ENCODE peak calls at places on chromosome 6, in seven cellular contexts. T, P, I, Y, Z, L and C are unnamed samples.

GRCh38 chr6:52375780-52376556 is 14.0 kb downstream of the PAQR8 start:
- DNase-seq in L (peak; percentile 25), T (no peak), Z (no peak), I (no peak), P (no peak), Y (no peak), C (no peak)

GRCh38 chr6:45507156-45507555 is 129.4 kb upstream of the SUPT3H start:
- DNase-seq in T (no peak), P (no peak), L (no peak), I (no peak), Z (no peak), Y (no peak), C (no peak)

GRCh38 chr6:109300874-109301273 is 81.4 kb downstream of the CD164 start:
- DNase-seq in I (peak; percentile 77), L (no peak), T (no peak), P (peak; percentile 11), Z (no peak), Y (no peak), C (no peak)

GRCh38 chr6:2766767-2767314 is 1.6 kb downstream of the WRNIP1 start:
- DNase-seq in I (no peak), Y (no peak), L (no peak), T (no peak), Z (no peak), P (peak; percentile 24), C (no peak)

GRCh38 chr6:147802400-147802799 is 293.9 kb downstream of the SAMD5 start:
- DNase-seq in T (no peak), Y (no peak), I (no peak), L (no peak), Z (no peak), P (no peak), C (no peak)

GRCh38 chr6:24929255-24929654 is 6.5 kb downstream of the RIPOR2 start:
- DNase-seq in T (no peak), Z (no peak), L (no peak), I (no peak), P (no peak), Y (no peak), C (no peak)

GRCh38 chr6:159969921-159970320 is 1.0 kb downstream of the IGF2R start:
- DNase-seq in L (peak; percentile 39), P (peak; percentile 60), Z (peak; percentile 82), I (peak; percentile 56), Y (peak; percentile 45), T (no peak), C (peak; percentile 83)

GRCh38 chr6:139364302-139364981 is 10.0 kb downstream of the CITED2 start:
- DNase-seq in Y (no peak), T (no peak), Z (no peak), L (no peak), P (peak; percentile 72), I (peak; percentile 47), C (peak; percentile 59)

GRCh38 chr6:155311076-155311475 is 3.2 kb downstream of the TFB1M start:
- DNase-seq in T (no peak), P (no peak), I (peak; percentile 81), Z (no peak), Y (no peak), L (no peak), C (no peak)

GRCh38 chr6:37061157-37061804 is 55.8 kb downstream of the FGD2 start:
- DNase-seq in T (no peak), L (no peak), I (no peak), Y (no peak), Z (no peak), P (no peak), C (no peak)

GRCh38 chr6:87293526-87293925 is 28.9 kb upstream of the SMIM8 start:
- DNase-seq in Y (no peak), Z (no peak), L (no peak), T (no peak), P (no peak), I (no peak), C (no peak)

GRCh38 chr6:2542858-2543218 is 207.9 kb downstream of the MYLK4 start:
- DNase-seq in I (no peak), L (peak; percentile 83), Z (no peak), T (no peak), P (no peak), Y (no peak), C (peak; percentile 77)

GRCh38 chr6:126107475-126108121 is 121.3 kb downstream of the TRMT11 start:
- DNase-seq in Z (no peak), I (no peak), P (no peak), L (no peak), Y (no peak), T (no peak), C (no peak)

GRCh38 chr6:119234457-119234856 is 115.1 kb downstream of the MAN1A1 start:
- DNase-seq in Z (no peak), P (no peak), T (no peak), I (no peak), Y (no peak), L (no peak), C (no peak)

GRCh38 chr6:110530671-110531070 is 54.3 kb upstream of the SLC22A16 start:
- DNase-seq in T (no peak), P (no peak), I (no peak), Z (no peak), Y (no peak), L (no peak), C (no peak)

GRCh38 chr6:40948598-40948997 is 90.4 kb downstream of the UNC5CL start:
- DNase-seq in T (no peak), Y (no peak), P (no peak), Z (no peak), I (no peak), L (no peak), C (no peak)

GRCh38 chr6:124679392-124679791 is 282.8 kb upstream of the RNF217 start:
- DNase-seq in I (no peak), Z (no peak), L (no peak), Y (no peak), T (no peak), P (no peak), C (no peak)

GRCh38 chr6:8079116-8079515 is 14.9 kb upstream of the BLOC1S5 start:
- DNase-seq in Z (no peak), L (no peak), I (no peak), P (no peak), Y (no peak), T (no peak), C (no peak)

GRCh38 chr6:163405412-163406309 is 8.9 kb upstream of the QKI start:
- DNase-seq in Y (no peak), P (no peak), I (no peak), T (no peak), L (peak; percentile 18), Z (no peak), C (peak; percentile 30)

GRCh38 chr6:100426689-100427338 is 37.9 kb downstream of the SIM1 start:
- DNase-seq in Y (no peak), I (no peak), L (no peak), T (no peak), P (no peak), Z (no peak), C (no peak)

GRCh38 chr6:25302677-25303128 is 23.5 kb downstream of the CARMIL1 start:
- DNase-seq in T (no peak), L (no peak), Z (peak; percentile 51), Y (no peak), P (no peak), I (peak; percentile 68), C (peak; percentile 58)

GRCh38 chr6:32181148-32181702 is 2.8 kb downstream of the AGER start:
- DNase-seq in I (no peak), L (no peak), P (no peak), T (no peak), Y (no peak), Z (no peak), C (no peak)

GRCh38 chr6:127186889-127187288 is 68.4 kb downstream of the RSPO3 start:
- DNase-seq in Z (no peak), P (peak; percentile 21), I (no peak), T (peak; percentile 52), Y (peak; percentile 28), L (peak; percentile 61), C (peak; percentile 24)

GRCh38 chr6:5728726-5729434 is 277.8 kb downstream of the NRN1 start:
- DNase-seq in L (no peak), Y (no peak), T (no peak), I (peak; percentile 18), P (no peak), Z (no peak), C (no peak)

GRCh38 chr6:163915131-163915530 is 500.6 kb downstream of the QKI start:
- DNase-seq in Y (no peak), T (no peak), P (no peak), L (no peak), I (no peak), Z (no peak), C (no peak)

GRCh38 chr6:87514831-87515230 is 42.1 kb downstream of the SLC35A1 start:
- DNase-seq in L (no peak), T (no peak), P (no peak), Y (no peak), Z (no peak), I (no peak), C (no peak)

GRCh38 chr6:116016846-116017545 is 43.7 kb downstream of the FRK start:
- DNase-seq in I (peak; percentile 31), Z (peak; percentile 11), Y (no peak), P (peak; percentile 49), L (no peak), T (no peak), C (no peak)

GRCh38 chr6:157194643-157195042 is 128.7 kb downstream of the TMEM242 start:
- DNase-seq in Y (no peak), P (no peak), T (no peak), Z (no peak), I (no peak), L (no peak), C (no peak)

GRCh38 chr6:39823187-39823815 is 31.1 kb downstream of the DAAM2 start:
- DNase-seq in Z (no peak), L (no peak), P (no peak), T (no peak), I (no peak), Y (no peak), C (no peak)

GRCh38 chr6:108839068-108839467 is 9.2 kb upstream of the ARMC2 start:
- DNase-seq in T (no peak), L (no peak), Y (no peak), Z (no peak), P (no peak), I (no peak), C (no peak)

GRCh38 chr6:110509617-110510231 is 33.3 kb upstream of the SLC22A16 start:
- DNase-seq in I (no peak), P (no peak), T (no peak), L (no peak), Z (peak; percentile 12), Y (no peak), C (peak; percentile 48)

GRCh38 chr6:93721386-93722048 is 302.2 kb upstream of the EPHA7 start:
- DNase-seq in Y (no peak), Z (no peak), I (peak; percentile 33), L (no peak), P (peak; percentile 93), T (no peak), C (peak; percentile 37)

GRCh38 chr6:1983850-1984249 is 261.6 kb downstream of the GMDS start:
- DNase-seq in Z (no peak), T (no peak), P (no peak), I (no peak), L (no peak), Y (no peak), C (no peak)

GRCh38 chr6:110693296-110693695 is 122.0 kb downstream of the CDK19 start:
- DNase-seq in I (no peak), Y (no peak), Z (no peak), L (no peak), P (no peak), T (no peak), C (no peak)

GRCh38 chr6:160462551-160463109 is 114.5 kb downstream of the SLC22A3 start:
- DNase-seq in L (peak; percentile 86), Z (peak; percentile 53), I (no peak), Y (no peak), P (no peak), T (no peak), C (no peak)